ENCODE peak calls at places on chromosomes 16 and 17, in nine cellular contexts. H is activated CD4-positive, alpha-beta T cell treated with anti-CD3 and anti-CD28 coated beads, Interleukin-2, amount 50 U/mL, for 48 hours; J is sciatic nerve; U is putamen; B is iPS DF 6.9; K is prostate gland; T is ureter; R is stimulated activated naive CD8-positive, alpha-beta T cell treated with anti-CD3 and anti-CD28 coated beads, Interleukin-15, Interleukin-2, amounts not matched to agents 100 U/mL and 50 U/mL, for 24 hours; Z is Calu3. W is an unnamed sample.

GRCh38 chr16:23274968-23275367 is 27.1 kb upstream of the SCNN1B start:
- DNase-seq in K (no peak), B (no peak), J (no peak), R (no peak), T (no peak), U (no peak), Z (no peak), H (no peak), W (peak)

GRCh38 chr17:76667356-76667755 is 23.8 kb upstream of the ST6GALNAC1 start:
- DNase-seq in B (no peak), R (no peak), J (no peak), Z (no peak), H (no peak), T (no peak), K (no peak), U (no peak), W (no peak)

GRCh38 chr16:3935921-3936320 is 55.4 kb upstream of the CREBBP start:
- DNase-seq in K (no peak), T (no peak), H (no peak), B (no peak), R (no peak), Z (no peak), J (peak), U (no peak), W (no peak)

GRCh38 chr17:19418312-19418992 is 7.4 kb downstream of the RNF112 start:
- DNase-seq in R (no peak), B (no peak), J (no peak), T (no peak), Z (peak), U (no peak), H (peak), K (no peak), W (no peak)

GRCh38 chr17:18033442-18034099 is 5.4 kb downstream of the ATPAF2 start:
- DNase-seq in R (peak), Z (peak), K (peak), J (no peak), U (peak), H (peak), B (peak), T (peak), W (peak)

GRCh38 chr16:57635266-57636097 is 7.1 kb downstream of the ADGRG1 start:
- DNase-seq in U (no peak), R (no peak), Z (peak), J (no peak), K (no peak), T (no peak), H (no peak), B (no peak), W (no peak)

GRCh38 chr17:80891096-80892018 is 100.3 kb upstream of the CHMP6 start:
- DNase-seq in Z (no peak), R (peak), J (no peak), H (peak), B (no peak), K (no peak), T (peak), U (no peak), W (peak)

GRCh38 chr17:62702746-62703268 is 75.3 kb downstream of the MRC2 start:
- DNase-seq in T (no peak), B (no peak), R (no peak), K (no peak), Z (no peak), H (no peak), J (no peak), U (no peak), W (no peak)

GRCh38 chr17:36546418-36547093 is 1.8 kb downstream of the GGNBP2 start:
- DNase-seq in U (no peak), H (no peak), K (no peak), Z (no peak), B (no peak), T (no peak), R (no peak), J (no peak), W (no peak)

GRCh38 chr16:414395-415169 is 10.9 kb upstream of the RAB11FIP3 start:
- DNase-seq in K (no peak), J (no peak), B (no peak), U (no peak), H (no peak), T (no peak), R (no peak), Z (no peak), W (peak)

GRCh38 chr17:76054112-76054476 is 18.2 kb downstream of the SRP68 start:
- DNase-seq in U (no peak), J (no peak), B (no peak), H (no peak), K (no peak), Z (peak), R (no peak), T (no peak), W (peak)

GRCh38 chr16:88549671-88550643 is 20.2 kb upstream of the ZC3H18 start:
- DNase-seq in Z (peak), T (no peak), K (no peak), U (no peak), R (no peak), H (no peak), B (no peak), J (no peak), W (no peak)

GRCh38 chr17:75876190-75876937 is 2.0 kb downstream of the TRIM47 start:
- DNase-seq in J (no peak), B (no peak), R (peak), Z (peak), K (no peak), T (peak), H (peak), U (no peak), W (no peak)

GRCh38 chr17:1978396-1978962 is 46.7 kb downstream of the RTN4RL1 start:
- DNase-seq in H (no peak), J (no peak), K (no peak), B (no peak), U (no peak), R (no peak), T (no peak), Z (no peak), W (no peak)

GRCh38 chr16:5328546-5328945 is 231.0 kb upstream of the EEF2KMT start:
- DNase-seq in J (no peak), B (no peak), H (no peak), U (no peak), Z (no peak), R (no peak), K (no peak), T (no peak), W (no peak)

GRCh38 chr16:85689285-85689949 is 663 bp upstream of the GINS2 start:
- DNase-seq in K (peak), B (no peak), T (no peak), H (no peak), Z (peak), J (no peak), R (no peak), U (no peak), W (no peak)

GRCh38 chr17:39926588-39927100 is 757 bp downstream of the ORMDL3 start:
- DNase-seq in K (no peak), J (no peak), U (no peak), Z (no peak), H (peak), B (peak), T (peak), R (peak), W (peak)

GRCh38 chr16:5582529-5582928 is 484.9 kb upstream of the EEF2KMT start:
- DNase-seq in H (no peak), T (no peak), R (no peak), U (no peak), K (no peak), Z (no peak), B (no peak), J (no peak), W (no peak)

GRCh38 chr16:82603784-82604411 is 22.9 kb upstream of the CDH13 start:
- DNase-seq in B (no peak), Z (peak), H (no peak), T (no peak), J (no peak), U (peak), K (peak), R (no peak), W (no peak)

GRCh38 chr16:68790944-68791343 is 52.4 kb upstream of the TANGO6 start:
- DNase-seq in Z (no peak), U (no peak), B (no peak), T (no peak), J (no peak), H (no peak), R (no peak), K (no peak), W (no peak)

GRCh38 chr17:79495665-79496064 is 115.2 kb downstream of the RBFOX3 start:
- DNase-seq in U (no peak), Z (no peak), J (no peak), H (no peak), B (no peak), T (no peak), R (no peak), K (no peak), W (no peak)

GRCh38 chr16:28477311-28477920 is 5.3 kb upstream of the NPIPB7 start:
- DNase-seq in H (no peak), J (peak), R (no peak), T (no peak), K (no peak), U (no peak), Z (no peak), B (no peak), W (no peak)

GRCh38 chr16:49958474-49958873 is 66.6 kb upstream of the CNEP1R1 start:
- DNase-seq in T (no peak), Z (no peak), R (no peak), J (no peak), U (no peak), H (no peak), B (no peak), K (no peak), W (no peak)

GRCh38 chr16:660459-661183 is 7.3 kb upstream of the RHOT2 start:
- DNase-seq in U (peak), K (peak), Z (no peak), R (peak), T (peak), H (peak), J (peak), B (no peak), W (peak)

GRCh38 chr16:4142268-4142667 is 26.0 kb upstream of the ADCY9 start:
- DNase-seq in J (no peak), U (no peak), H (no peak), Z (no peak), T (no peak), R (peak), B (no peak), K (no peak), W (no peak)

GRCh38 chr16:17963185-17963836 is 373.2 kb downstream of the NPIPA8 start:
- DNase-seq in K (no peak), J (no peak), U (no peak), R (no peak), Z (no peak), H (no peak), B (no peak), T (no peak), W (no peak)

GRCh38 chr16:84478172-84478948 is 26.1 kb downstream of the MEAK7 start:
- DNase-seq in T (no peak), J (no peak), Z (no peak), B (no peak), R (peak), U (no peak), H (no peak), K (peak), W (no peak)

W was measured in trophoblast cell.